ENCODE peak calls at places on chromosomes 13 and 19, in five cellular contexts. One of them, this sample, is unnamed.
A peak's percentile ranks its signal among the peaks of the same experiment; 100 is the strongest.

GRCh38 chr19:44875666-44876418 is 15.2 kb upstream of the TOMM40 start:
- DNase-seq in K562: no peak
- DNase-seq in HCT116: no peak
- DNase-seq in GM12878: no peak
- DNase-seq in HepG2: no peak
- DNase-seq in this sample: no peak

GRCh38 chr13:44857736-44858135 is 131.5 kb downstream of the NUFIP1 start:
- DNase-seq in HepG2: no peak
- DNase-seq in HCT116: no peak
- DNase-seq in K562: no peak
- DNase-seq in GM12878: no peak
- DNase-seq in this sample: no peak

GRCh38 chr19:38850976-38851621 is 1.3 kb upstream of the HNRNPL start:
- DNase-seq in HepG2: no peak
- DNase-seq in HCT116: no peak
- DNase-seq in GM12878: no peak
- DNase-seq in K562: peak; percentile 60
- DNase-seq in this sample: peak; percentile 32

GRCh38 chr19:43501661-43502418 is 2.7 kb downstream of the PHLDB3 start:
- DNase-seq in HCT116: no peak
- DNase-seq in GM12878: no peak
- DNase-seq in K562: no peak
- DNase-seq in HepG2: no peak
- DNase-seq in this sample: no peak

GRCh38 chr19:49705919-49706318 is 15.0 kb downstream of the CPT1C start:
- DNase-seq in GM12878: no peak
- DNase-seq in K562: no peak
- DNase-seq in HepG2: no peak
- DNase-seq in HCT116: no peak
- DNase-seq in this sample: no peak

GRCh38 chr19:11165486-11166030 is 10.0 kb upstream of the SPC24 start:
- DNase-seq in HCT116: no peak
- DNase-seq in GM12878: no peak
- DNase-seq in HepG2: no peak
- DNase-seq in K562: no peak
- DNase-seq in this sample: no peak

GRCh38 chr19:10991521-10992081 is 30.8 kb downstream of the SMARCA4 start:
- DNase-seq in HCT116: no peak
- DNase-seq in HepG2: no peak
- DNase-seq in GM12878: no peak
- DNase-seq in K562: no peak
- DNase-seq in this sample: no peak

GRCh38 chr19:37251308-37252229 is 33.6 kb downstream of the ZNF383 start:
- DNase-seq in K562: peak; percentile 25
- DNase-seq in HCT116: no peak
- DNase-seq in GM12878: peak; percentile 54
- DNase-seq in HepG2: no peak
- DNase-seq in this sample: peak; percentile 92

GRCh38 chr13:89650226-89650625 is 1697.3 kb upstream of the MIR17HG start:
- DNase-seq in HCT116: no peak
- DNase-seq in GM12878: no peak
- DNase-seq in HepG2: no peak
- DNase-seq in K562: no peak
- DNase-seq in this sample: no peak

GRCh38 chr13:76014618-76015315 is 378.6 kb downstream of the LMO7 start:
- DNase-seq in HCT116: no peak
- DNase-seq in GM12878: no peak
- DNase-seq in K562: no peak
- DNase-seq in HepG2: no peak
- DNase-seq in this sample: no peak

GRCh38 chr13:58081301-58081820 is 449.8 kb downstream of the PCDH17 start:
- DNase-seq in HCT116: no peak
- DNase-seq in HepG2: no peak
- DNase-seq in GM12878: no peak
- DNase-seq in K562: no peak
- DNase-seq in this sample: no peak

GRCh38 chr19:50239916-50240585 is 36.6 kb downstream of the MYH14 start:
- DNase-seq in HCT116: no peak
- DNase-seq in K562: no peak
- DNase-seq in GM12878: no peak
- DNase-seq in HepG2: no peak
- DNase-seq in this sample: no peak

GRCh38 chr19:28505933-28506332 is 707.0 kb downstream of the UQCRFS1 start:
- DNase-seq in GM12878: no peak
- DNase-seq in K562: no peak
- DNase-seq in HepG2: no peak
- DNase-seq in HCT116: no peak
- DNase-seq in this sample: no peak

GRCh38 chr13:32116210-32116609 is 84.6 kb downstream of the FRY start:
- DNase-seq in HCT116: no peak
- DNase-seq in GM12878: no peak
- DNase-seq in K562: no peak
- DNase-seq in HepG2: no peak
- DNase-seq in this sample: no peak

GRCh38 chr19:17220207-17220758 is 5.1 kb downstream of the USE1 start:
- DNase-seq in HepG2: no peak
- DNase-seq in K562: peak; percentile 69
- DNase-seq in GM12878: no peak
- DNase-seq in HCT116: no peak
- DNase-seq in this sample: no peak

GRCh38 chr19:43465468-43466120 is at the start of gene LYPD3:
- DNase-seq in GM12878: no peak
- DNase-seq in HepG2: no peak
- DNase-seq in HCT116: peak; percentile 71
- DNase-seq in K562: no peak
- DNase-seq in this sample: no peak

GRCh38 chr19:43618921-43619261 is 538 bp downstream of the ZNF428 start:
- DNase-seq in K562: peak; percentile 61
- DNase-seq in GM12878: peak; percentile 30
- DNase-seq in HepG2: peak; percentile 79
- DNase-seq in HCT116: no peak
- DNase-seq in this sample: peak; percentile 82

GRCh38 chr13:29750178-29750530 is 100.3 kb downstream of the UBL3 start:
- DNase-seq in K562: no peak
- DNase-seq in GM12878: no peak
- DNase-seq in HCT116: no peak
- DNase-seq in HepG2: no peak
- DNase-seq in this sample: no peak

GRCh38 chr19:54271106-54271505 is 9.8 kb downstream of the LILRB2 start:
- DNase-seq in K562: no peak
- DNase-seq in GM12878: no peak
- DNase-seq in HepG2: no peak
- DNase-seq in HCT116: no peak
- DNase-seq in this sample: no peak

GRCh38 chr19:10919352-10920287 is 8.8 kb downstream of the YIPF2 start:
- DNase-seq in HepG2: no peak
- DNase-seq in GM12878: no peak
- DNase-seq in HCT116: no peak
- DNase-seq in K562: no peak
- DNase-seq in this sample: no peak

GRCh38 chr19:44764975-44765948 is 12.4 kb upstream of the CBLC start:
- DNase-seq in K562: no peak
- DNase-seq in GM12878: no peak
- DNase-seq in HCT116: no peak
- DNase-seq in HepG2: peak; percentile 91
- DNase-seq in this sample: no peak

GRCh38 chr19:33734913-33735312 is 61.8 kb upstream of the KCTD15 start:
- DNase-seq in K562: no peak
- DNase-seq in HepG2: no peak
- DNase-seq in GM12878: no peak
- DNase-seq in HCT116: no peak
- DNase-seq in this sample: peak; percentile 69

GRCh38 chr13:100039740-100040139 is 49.2 kb upstream of the PCCA start:
- DNase-seq in K562: no peak
- DNase-seq in HepG2: peak; percentile 80
- DNase-seq in HCT116: no peak
- DNase-seq in GM12878: no peak
- DNase-seq in this sample: no peak

GRCh38 chr13:31044658-31045620 is 112.5 kb downstream of the TEX26 start:
- DNase-seq in K562: no peak
- DNase-seq in HCT116: peak; percentile 60
- DNase-seq in GM12878: peak; percentile 21
- DNase-seq in HepG2: no peak
- DNase-seq in this sample: no peak

GRCh38 chr13:20230913-20231838 is 943 bp downstream of the GJB6 start:
- DNase-seq in K562: no peak
- DNase-seq in HepG2: no peak
- DNase-seq in HCT116: no peak
- DNase-seq in GM12878: no peak
- DNase-seq in this sample: no peak

GRCh38 chr19:40283414-40284250 is 1.5 kb downstream of the AKT2 start:
- DNase-seq in K562: no peak
- DNase-seq in GM12878: no peak
- DNase-seq in HepG2: peak; percentile 58
- DNase-seq in HCT116: no peak
- DNase-seq in this sample: peak; percentile 9

GRCh38 chr19:17394891-17395415 is 957 bp upstream of the CCDC194 start:
- DNase-seq in GM12878: no peak
- DNase-seq in K562: peak; percentile 86
- DNase-seq in HCT116: peak; percentile 71
- DNase-seq in HepG2: no peak
- DNase-seq in this sample: peak; percentile 81

GRCh38 chr19:30231408-30232318 is 140.5 kb upstream of the ZNF536 start:
- DNase-seq in K562: no peak
- DNase-seq in GM12878: no peak
- DNase-seq in HCT116: no peak
- DNase-seq in HepG2: no peak
- DNase-seq in this sample: no peak

GRCh38 chr13:95298971-95299627 is 2.2 kb downstream of the ABCC4 start:
- DNase-seq in K562: no peak
- DNase-seq in GM12878: no peak
- DNase-seq in HepG2: no peak
- DNase-seq in HCT116: peak; percentile 36
- DNase-seq in this sample: no peak

GRCh38 chr19:34808566-34808965 is 35.6 kb upstream of the ZNF599 start:
- DNase-seq in K562: no peak
- DNase-seq in HepG2: no peak
- DNase-seq in HCT116: no peak
- DNase-seq in GM12878: no peak
- DNase-seq in this sample: no peak

GRCh38 chr19:42295831-42296525 is 6.0 kb upstream of the PRR19 start:
- DNase-seq in GM12878: peak; percentile 41
- DNase-seq in K562: peak; percentile 77
- DNase-seq in HepG2: peak; percentile 74
- DNase-seq in HCT116: peak; percentile 61
- DNase-seq in this sample: peak; percentile 88

GRCh38 chr13:50950808-50951207 is 41.2 kb downstream of the RNASEH2B start:
- DNase-seq in K562: no peak
- DNase-seq in HCT116: no peak
- DNase-seq in HepG2: no peak
- DNase-seq in GM12878: no peak
- DNase-seq in this sample: no peak

DNA sequence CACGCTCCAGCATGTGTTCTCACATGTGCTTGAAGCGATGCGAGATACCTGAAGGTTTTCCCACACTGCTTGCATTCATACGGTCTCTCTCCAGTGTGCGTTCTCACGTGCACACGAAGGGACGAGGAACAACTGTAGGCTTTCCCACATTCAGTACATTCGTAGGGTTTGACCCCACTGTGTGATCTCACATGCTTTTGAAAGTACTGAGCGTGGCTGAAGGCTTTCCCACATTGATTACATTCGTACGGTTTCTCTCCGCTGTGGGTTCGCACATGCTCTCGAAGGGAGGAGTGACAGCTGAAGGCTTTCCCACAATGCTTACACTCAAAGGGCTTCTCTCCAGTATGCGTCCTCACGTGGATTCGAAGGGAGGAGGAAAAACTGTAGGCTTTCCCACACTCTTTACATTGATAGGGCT is 11.3 kb downstream of the ZNF77 start:
- DNase-seq in K562: no peak
- DNase-seq in GM12878: no peak
- DNase-seq in HCT116: no peak
- DNase-seq in HepG2: no peak
- DNase-seq in this sample: no peak
- H3K27ac ChIP-seq in K562: no peak overlapping the region
- H3K27ac ChIP-seq in GM12878: no peak overlapping the region
- H3K27ac ChIP-seq in HCT116: no peak overlapping the region
- H3K27ac ChIP-seq in HepG2: no peak overlapping the region
- H3K27ac ChIP-seq in this sample: no peak overlapping the region

DNA sequence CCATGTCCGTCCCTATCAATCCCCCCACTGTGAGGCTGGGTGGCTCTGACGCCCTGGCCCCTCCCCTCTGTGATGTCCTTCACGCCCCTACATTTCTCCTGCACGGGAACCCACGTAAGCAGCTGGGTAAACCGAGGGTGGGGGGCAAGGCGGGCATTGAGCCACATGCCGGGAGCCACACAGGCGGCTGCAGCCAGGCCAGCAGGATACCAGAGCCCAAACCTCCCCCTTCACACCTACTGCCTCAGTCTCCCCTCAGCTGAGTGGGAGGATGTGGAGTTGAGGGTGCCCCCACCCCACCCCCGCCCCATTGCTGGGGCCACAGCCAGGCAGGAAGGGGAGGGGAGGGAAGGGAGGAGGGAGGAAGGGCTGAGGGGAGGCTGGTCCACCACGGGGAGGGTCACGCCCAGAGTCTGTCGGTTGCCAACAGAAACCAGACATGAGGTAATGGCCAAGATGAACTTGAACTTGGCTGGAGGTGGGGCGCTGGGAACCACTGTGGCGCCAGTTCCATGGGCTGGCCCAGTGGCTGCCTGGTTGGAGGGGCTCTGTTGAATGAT is 20.9 kb downstream of the SMIM24 start:
- DNase-seq in GM12878: no peak
- DNase-seq in HepG2: no peak
- DNase-seq in K562: peak; percentile 52
- DNase-seq in HCT116: no peak
- DNase-seq in this sample: peak; percentile 95
- TF ChIP-seq ZBTB33 in GM12878: no peak
- TF ChIP-seq ZBTB33 in HepG2: peak; percentile 93
- TF ChIP-seq ZBTB33 in K562: peak; percentile 97
- TF ChIP-seq ZBTB33 in HCT116: no peak
- TF ChIP-seq ZBTB33 in this sample: no peak

GRCh38 chr19:51687791-51688664 is 5.1 kb upstream of the SPACA6 start:
- DNase-seq in GM12878: no peak
- DNase-seq in HCT116: no peak
- DNase-seq in HepG2: no peak
- DNase-seq in K562: peak; percentile 41
- DNase-seq in this sample: peak; percentile 57
- H3K4me3 ChIP-seq in GM12878: no peak overlapping the region
- H3K4me3 ChIP-seq in HCT116: peak overlapping the region; percentile 78
- H3K4me3 ChIP-seq in HepG2: peak overlapping the region; percentile 75
- H3K4me3 ChIP-seq in K562: peak overlapping the region; percentile 52
- H3K4me3 ChIP-seq in this sample: peak overlapping the region; percentile 71

GRCh38 chr19:18606281-18607221 is at the start of gene CRLF1:
- DNase-seq in GM12878: no peak
- DNase-seq in K562: peak; percentile 44
- DNase-seq in HepG2: peak; percentile 39
- DNase-seq in HCT116: no peak
- DNase-seq in this sample: peak; percentile 71
- H3K27ac ChIP-seq in GM12878: no peak within 1 kb of the TSS
- H3K27ac ChIP-seq in K562: no peak within 1 kb of the TSS
- H3K27ac ChIP-seq in HepG2: peak within 1 kb of the TSS; percentile 68
- H3K27ac ChIP-seq in HCT116: peak within 1 kb of the TSS; percentile 52
- H3K27ac ChIP-seq in this sample: no peak within 1 kb of the TSS